ENCODE peak calls at places on chromosome 9, in five cellular contexts. G is glutamatergic neuron; P is T1000; B is stimulated activated CD4-positive, alpha-beta T cell treated with anti-CD3 and anti-CD28 coated beads, Interleukin-12 subunit alpha, Interleukin-12 subunit beta, amount 100 ng/mL, for 48 hours; W is iPS DF 19.7. Z is an unnamed sample.
A peak's percentile ranks its signal among the peaks of the same experiment; 100 is the strongest.

GRCh38 chr9:128552744-128553221 is 396 bp downstream of the SPTAN1 start:
- DNase-seq in W (no peak), B (peak; percentile 49), P (no peak), G (peak; percentile 58), Z (no peak)

GRCh38 chr9:84325347-84325982 is 15.1 kb downstream of the SLC28A3 start:
- DNase-seq in W (no peak), G (no peak), P (no peak), B (no peak), Z (no peak)

GRCh38 chr9:79757906-79758669 is 186.3 kb downstream of the TLE4 start:
- DNase-seq in G (no peak), P (no peak), W (no peak), B (no peak), Z (no peak)

GRCh38 chr9:81801190-81801589 is 111.8 kb upstream of the TLE1 start:
- DNase-seq in W (no peak), P (peak; percentile 16), B (no peak), G (no peak), Z (no peak)

GRCh38 chr9:115391166-115391825 is 273.3 kb upstream of the TNC start:
- DNase-seq in B (no peak), G (no peak), W (no peak), P (no peak), Z (no peak)

GRCh38 chr9:125180876-125181275 is 8.7 kb downstream of the PPP6C start:
- DNase-seq in G (no peak), B (no peak), W (no peak), P (no peak), Z (no peak)

GRCh38 chr9:83167126-83167525 is 104.2 kb upstream of the RASEF start:
- DNase-seq in B (no peak), P (no peak), W (no peak), G (no peak), Z (no peak)

GRCh38 chr9:95138474-95138873 is 179.0 kb downstream of the FANCC start:
- DNase-seq in P (no peak), G (no peak), W (no peak), B (no peak), Z (no peak)

GRCh38 chr9:114214181-114214580 is 58.8 kb downstream of the COL27A1 start:
- DNase-seq in W (no peak), B (no peak), G (no peak), P (no peak), Z (no peak)

GRCh38 chr9:96492993-96493531 is 43.1 kb downstream of the HABP4 start:
- DNase-seq in P (no peak), W (no peak), G (no peak), B (no peak), Z (no peak)

GRCh38 chr9:73537561-73537960 is 385.9 kb downstream of the ANXA1 start:
- DNase-seq in W (no peak), G (no peak), P (no peak), B (no peak), Z (no peak)

GRCh38 chr9:38046669-38047300 is 22.2 kb downstream of the SHB start:
- DNase-seq in P (no peak), W (no peak), G (no peak), B (no peak), Z (no peak)

GRCh38 chr9:121725008-121725795 is 73.8 kb downstream of the DAB2IP start:
- DNase-seq in G (peak; percentile 42), W (no peak), B (no peak), P (no peak), Z (peak; percentile 70)

GRCh38 chr9:15104826-15105420 is 194.7 kb upstream of the FREM1 start:
- DNase-seq in W (peak; percentile 25), P (no peak), B (peak; percentile 8), G (peak; percentile 21), Z (no peak)

GRCh38 chr9:95570646-95571045 is 53.9 kb upstream of the PTCH1 start:
- DNase-seq in G (no peak), P (no peak), B (no peak), W (no peak), Z (no peak)

GRCh38 chr9:10005206-10005605 is 607.6 kb downstream of the PTPRD start:
- DNase-seq in G (no peak), W (no peak), P (no peak), B (no peak), Z (no peak)

GRCh38 chr9:37032713-37033112 is 1.4 kb downstream of the PAX5 start:
- DNase-seq in W (no peak), G (no peak), P (no peak), B (no peak), Z (no peak)

GRCh38 chr9:93061260-93061751 is 2.8 kb downstream of the SUSD3 start:
- DNase-seq in B (no peak), G (no peak), P (no peak), W (no peak), Z (no peak)

GRCh38 chr9:128903871-128904371 is 16.9 kb upstream of the PHYHD1 start:
- DNase-seq in G (no peak), P (no peak), B (no peak), W (no peak), Z (no peak)

GRCh38 chr9:128457207-128457606 is 1.4 kb downstream of the ODF2 start:
- DNase-seq in G (no peak), P (no peak), B (no peak), W (no peak), Z (no peak)

GRCh38 chr9:111902396-111903147 is 6.0 kb downstream of the UGCG start:
- DNase-seq in B (no peak), G (no peak), P (no peak), W (no peak), Z (no peak)

GRCh38 chr9:14778565-14778964 is 56.0 kb upstream of the CER1 start:
- DNase-seq in P (no peak), W (no peak), G (no peak), B (no peak), Z (no peak)

GRCh38 chr9:91958179-91958578 is 8.2 kb upstream of the ROR2 start:
- DNase-seq in W (no peak), G (no peak), B (no peak), P (no peak), Z (no peak)

GRCh38 chr9:134272302-134273023 is 53.8 kb upstream of the RXRA start:
- DNase-seq in P (no peak), G (no peak), B (no peak), W (no peak), Z (no peak)

Z was measured in brain pericyte.